ENCODE peak calls at places on chromosome 11, in four cellular contexts. O, N, A and W are unnamed samples.

GRCh38 chr11:68651208-68651984 is 32.9 kb upstream of the GAL start:
- DNase-seq in N (no peak), O (no peak), A (no peak), W (peak)

GRCh38 chr11:32052218-32052617 is 38.7 kb upstream of the RCN1 start:
- DNase-seq in O (no peak), N (peak), A (no peak), W (peak)

GRCh38 chr11:111698852-111699559 is 67.2 kb downstream of the PPP2R1B start:
- DNase-seq in A (no peak), N (no peak), O (no peak), W (no peak)

GRCh38 chr11:131859811-131860210 is 489.4 kb downstream of the NTM start:
- DNase-seq in A (no peak), N (no peak), O (no peak), W (no peak)

GRCh38 chr11:87445002-87445401 is 407.3 kb downstream of the TMEM135 start:
- DNase-seq in A (no peak), O (no peak), N (no peak), W (no peak)

GRCh38 chr11:73528420-73528819 is 69.5 kb downstream of the FAM168A start:
- DNase-seq in A (no peak), O (no peak), N (no peak), W (no peak)

GRCh38 chr11:118757881-118758399 is 33.0 kb downstream of the DDX6 start:
- DNase-seq in N (no peak), O (no peak), A (no peak), W (no peak)

GRCh38 chr11:17024924-17025323 is 10.7 kb upstream of the PLEKHA7 start:
- DNase-seq in A (no peak), O (no peak), N (no peak), W (no peak)

GRCh38 chr11:60821827-60822599 is 19.9 kb upstream of the CCDC86 start:
- DNase-seq in N (no peak), A (no peak), O (no peak), W (no peak)

GRCh38 chr11:15696069-15696468 is 581.3 kb downstream of the INSC start:
- DNase-seq in O (no peak), N (no peak), A (no peak), W (no peak)

GRCh38 chr11:95156133-95156731 is 66.6 kb downstream of the ENDOD1 start:
- DNase-seq in O (no peak), A (no peak), N (no peak), W (no peak)

GRCh38 chr11:112439614-112440013 is 179.0 kb upstream of the PLET1 start:
- DNase-seq in N (no peak), A (no peak), O (no peak), W (no peak)

GRCh38 chr11:10023202-10023601 is 270.8 kb downstream of the SBF2 start:
- DNase-seq in A (no peak), O (no peak), N (no peak), W (no peak)

GRCh38 chr11:80937831-80938230 is 1497.0 kb upstream of the TENM4 start:
- DNase-seq in N (no peak), A (no peak), O (no peak), W (no peak)

GRCh38 chr11:14500181-14500651 is 605 bp upstream of the COPB1 start:
- DNase-seq in O (peak), N (peak), A (no peak), W (peak)

GRCh38 chr11:117384045-117384444 is 56.4 kb downstream of the CEP164 start:
- DNase-seq in A (no peak), O (no peak), N (no peak), W (peak)

GRCh38 chr11:17642980-17643379 is 76.4 kb upstream of the MYOD1 start:
- DNase-seq in O (no peak), N (no peak), A (no peak), W (no peak)

GRCh38 chr11:83573097-83573496 is 286.9 kb upstream of the CCDC90B start:
- DNase-seq in A (no peak), O (no peak), N (no peak), W (peak)

GRCh38 chr11:75576445-75577049 is 14.5 kb downstream of the SERPINH1 start:
- DNase-seq in A (no peak), O (peak), N (peak), W (no peak)

GRCh38 chr11:1207451-1208360 is 15.2 kb upstream of the MUC5B start:
- DNase-seq in A (no peak), N (peak), O (peak), W (no peak)

GRCh38 chr11:131875611-131876010 is 505.2 kb downstream of the NTM start:
- DNase-seq in A (no peak), N (no peak), O (no peak), W (no peak)

GRCh38 chr11:117885777-117886176 is 9.3 kb upstream of the FXYD6 start:
- DNase-seq in O (no peak), A (no peak), N (peak), W (no peak)

GRCh38 chr11:45518853-45519545 is 146.4 kb downstream of the CHST1 start:
- DNase-seq in A (no peak), O (no peak), N (no peak), W (no peak)

GRCh38 chr11:115684135-115684534 is 179.9 kb upstream of the CADM1 start:
- DNase-seq in N (no peak), A (no peak), O (no peak), W (no peak)

GRCh38 chr11:33863418-33864172 is 28.3 kb downstream of the LMO2 start:
- DNase-seq in N (no peak), O (no peak), A (no peak), W (no peak)

GRCh38 chr11:78354741-78355705 is 62.6 kb downstream of the GAB2 start:
- DNase-seq in A (peak), O (no peak), N (no peak), W (no peak)

DNA sequence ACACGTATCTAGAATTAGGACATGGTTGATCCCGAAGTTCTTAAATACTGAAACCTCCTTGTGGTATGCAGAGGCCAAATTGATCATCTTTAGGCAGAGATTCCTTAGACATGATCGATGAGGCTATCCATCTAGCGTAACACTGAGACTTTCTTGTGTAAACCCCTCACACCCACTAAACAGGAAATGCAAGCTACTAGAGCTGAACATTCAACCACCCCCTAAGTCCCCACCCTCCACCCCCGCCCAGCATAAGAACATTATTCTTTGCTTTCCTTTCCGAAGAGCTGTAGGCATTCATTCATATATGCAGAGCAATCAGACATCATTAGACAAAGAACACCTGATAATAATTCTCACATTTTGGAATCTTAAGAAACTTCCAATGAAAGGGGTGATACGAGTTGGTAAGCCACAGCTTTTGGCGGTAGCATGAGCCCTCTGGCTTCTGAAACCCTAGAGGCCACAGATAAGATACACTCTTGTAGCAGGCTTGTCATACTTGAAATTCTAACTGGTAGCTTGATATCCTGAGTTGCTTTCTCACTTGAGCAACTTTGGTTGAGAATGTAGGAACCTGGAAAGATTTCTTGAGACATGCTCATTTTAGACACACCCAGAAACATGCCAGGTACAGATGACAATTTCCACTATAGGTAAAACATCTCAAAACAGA is 42.2 kb downstream of the FLI1 start:
- DNase-seq in N (no peak), A (no peak), O (no peak), W (no peak)
- TF ChIP-seq CTCF in N (no peak), A (no peak), O (no peak), W (no peak)

DNA sequence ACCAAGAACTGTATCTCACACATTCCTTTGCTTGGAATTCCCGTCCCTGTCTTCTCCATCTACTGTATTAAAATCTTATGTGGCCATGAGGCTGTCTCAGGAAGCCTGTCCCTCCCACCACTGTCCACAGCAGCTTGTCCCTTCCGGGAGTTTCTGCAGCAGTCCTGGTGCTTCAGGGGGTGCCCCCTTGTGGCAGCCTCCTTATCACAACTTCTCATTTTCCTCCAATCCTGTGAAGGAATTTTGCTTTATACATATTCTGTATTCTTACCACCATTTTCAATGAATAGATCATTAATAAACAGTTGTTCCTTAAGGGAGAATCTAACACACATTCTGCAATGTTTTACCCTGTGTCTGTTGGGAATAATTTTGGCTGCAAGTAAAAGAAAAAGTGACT is 220.4 kb upstream of the RAG2 start:
- DNase-seq in A (no peak), N (no peak), O (no peak), W (peak)
- TF ChIP-seq CTCF in A (peak), N (no peak), O (no peak), W (peak)

GRCh38 chr11:77065878-77066228 is 918 bp upstream of the CAPN5 start:
- DNase-seq in A (no peak), O (no peak), N (peak), W (no peak)
- TF ChIP-seq CTCF in A (no peak), O (no peak), N (no peak), W (no peak)

DNA sequence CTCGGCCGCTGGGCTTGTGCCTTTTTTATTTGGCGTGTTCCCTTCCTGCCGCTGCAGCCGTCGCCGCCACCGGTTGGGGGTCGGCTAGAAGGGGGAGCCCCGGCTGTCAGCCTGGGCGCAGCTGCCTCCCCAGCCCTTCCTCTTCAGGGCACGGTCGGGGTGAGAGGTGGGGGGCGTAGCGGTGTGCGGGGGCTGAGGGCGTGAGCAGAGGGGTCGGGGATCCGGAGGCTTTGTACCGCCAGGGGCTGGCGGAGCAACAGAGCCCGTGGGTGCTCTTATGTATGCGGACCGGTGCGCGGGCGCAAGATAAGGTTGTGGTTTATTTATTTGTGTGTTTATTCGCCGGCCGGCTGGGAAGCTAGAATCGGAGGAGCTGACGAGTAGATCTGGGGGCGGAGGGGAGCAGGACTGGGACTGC is 482 bp downstream of the ZBTB16 start:
- DNase-seq in A (no peak), O (no peak), N (no peak), W (peak)
- TF ChIP-seq CTCF in A (no peak), O (no peak), N (no peak), W (no peak)

DNA sequence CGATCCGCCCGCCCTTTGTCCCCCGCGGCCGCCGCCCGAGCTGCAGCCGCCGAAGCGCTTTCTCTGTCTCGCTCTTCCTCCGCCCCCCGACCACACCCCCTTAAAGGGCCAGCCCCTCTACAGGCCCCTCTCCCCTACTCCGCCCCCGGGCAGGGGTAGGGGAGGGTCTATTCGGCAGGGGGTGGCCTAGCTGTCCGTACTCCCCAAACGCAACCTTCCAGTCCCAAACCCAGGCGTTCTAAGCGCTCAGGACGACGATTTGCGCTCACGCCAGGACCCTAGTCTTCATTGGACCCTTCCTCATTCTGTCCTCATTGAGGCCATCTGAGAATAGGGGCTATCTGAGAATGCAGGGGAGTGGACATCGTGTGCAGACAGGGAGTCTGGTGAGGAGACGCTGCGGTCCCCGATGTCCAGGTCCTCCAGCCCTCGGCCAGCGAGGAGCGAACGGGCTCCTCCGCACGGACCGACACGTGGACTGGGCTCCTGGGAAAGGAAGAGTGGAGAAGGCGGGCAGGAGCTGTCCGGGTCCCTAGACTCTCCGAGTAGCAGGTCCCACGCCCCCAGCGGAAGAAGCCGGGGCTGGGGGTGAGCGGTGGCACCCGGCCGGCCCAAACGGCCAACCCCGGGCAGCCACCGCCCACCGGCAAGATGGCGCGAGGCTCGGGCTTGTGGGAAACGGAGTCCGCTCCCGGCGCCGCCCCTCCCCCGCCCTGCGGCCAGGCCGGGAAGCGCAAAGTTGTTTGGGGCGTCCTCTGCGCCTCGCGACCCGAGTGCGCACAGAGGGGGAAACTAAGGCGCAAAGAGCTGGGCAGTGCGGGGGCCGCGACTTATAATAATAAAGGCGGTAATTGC is at the start of gene PPP1R14B:
- DNase-seq in N (peak), O (peak), A (peak), W (peak)
- TF ChIP-seq CTCF in N (peak), O (peak), A (no peak), W (no peak)

GRCh38 chr11:102730036-102730815 is 5.5 kb upstream of the MMP8 start:
- DNase-seq in N (no peak), A (peak), O (no peak), W (no peak)

GRCh38 chr11:102734650-102735049 is 9.9 kb upstream of the MMP8 start:
- DNase-seq in A (no peak), N (no peak), O (no peak), W (no peak)

GRCh38 chr11:102727890-102728289 is 3.1 kb upstream of the MMP8 start:
- DNase-seq in A (no peak), N (no peak), O (no peak), W (peak)

GRCh38 chr11:102733232-102733875 is 8.6 kb upstream of the MMP8 start:
- DNase-seq in O (peak), A (no peak), N (peak), W (peak)
- TF ChIP-seq CTCF in O (peak), A (peak), N (peak), W (peak)

GRCh38 chr11:59183768-59184167 is 11.8 kb downstream of the DTX4 start:
- DNase-seq in N (no peak), O (no peak), A (no peak), W (no peak)

GRCh38 chr11:59180907-59181306 is 9.0 kb downstream of the DTX4 start:
- DNase-seq in O (no peak), N (no peak), A (no peak), W (no peak)

GRCh38 chr11:59184876-59185275 is 12.9 kb downstream of the DTX4 start:
- DNase-seq in N (no peak), O (no peak), A (no peak), W (no peak)

GRCh38 chr11:59181746-59182456 is 10.0 kb downstream of the DTX4 start:
- DNase-seq in O (no peak), N (no peak), A (no peak), W (no peak)

DNA sequence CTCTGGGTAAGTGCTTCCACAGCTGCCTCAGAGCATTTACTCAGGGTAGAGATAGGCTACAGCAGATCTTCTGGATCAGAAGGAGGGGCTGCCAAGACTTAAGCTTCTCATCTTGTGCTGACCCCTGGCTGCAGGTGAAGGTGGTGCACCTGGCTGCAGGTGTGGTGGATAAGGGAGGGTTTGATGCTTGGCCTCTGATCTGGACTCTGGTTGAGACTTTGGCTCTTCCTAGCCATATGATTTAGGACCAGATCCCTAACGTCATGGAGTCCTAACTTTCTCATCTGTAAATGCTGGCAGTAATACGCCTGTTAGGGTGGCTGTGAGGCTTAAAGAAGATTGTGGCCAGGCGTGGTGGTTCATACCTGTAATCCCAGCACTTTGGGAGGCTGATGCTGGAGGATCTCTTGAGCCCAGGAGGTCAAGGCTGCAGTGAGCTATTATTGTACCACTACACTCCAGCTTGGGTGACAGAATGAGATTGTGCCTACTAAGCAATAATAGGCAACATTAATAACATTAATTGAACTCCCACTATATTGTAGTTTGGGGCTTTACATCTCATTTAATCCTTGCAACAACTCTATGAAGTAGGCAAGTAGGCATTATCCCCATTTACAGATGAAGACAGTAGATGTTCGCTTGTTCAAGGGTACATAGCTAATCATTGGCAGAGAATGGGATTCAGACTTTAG is 10.7 kb downstream of the DTX4 start:
- DNase-seq in O (no peak), A (no peak), N (no peak), W (peak)
- TF ChIP-seq CTCF in O (peak), A (no peak), N (no peak), W (peak)

GRCh38 chr11:71453911-71454304 is 905 bp downstream of the NADSYN1 start:
- DNase-seq in N (no peak), A (no peak), O (no peak), W (no peak)

GRCh38 chr11:71456294-71456693 is 3.3 kb downstream of the NADSYN1 start:
- DNase-seq in A (no peak), O (peak), N (no peak), W (no peak)

GRCh38 chr11:71453021-71453910 is at the start of gene NADSYN1:
- DNase-seq in A (peak), O (peak), N (peak), W (peak)

GRCh38 chr11:71452354-71453020 is 516 bp upstream of the NADSYN1 start:
- DNase-seq in A (no peak), O (peak), N (peak), W (no peak)

DNA sequence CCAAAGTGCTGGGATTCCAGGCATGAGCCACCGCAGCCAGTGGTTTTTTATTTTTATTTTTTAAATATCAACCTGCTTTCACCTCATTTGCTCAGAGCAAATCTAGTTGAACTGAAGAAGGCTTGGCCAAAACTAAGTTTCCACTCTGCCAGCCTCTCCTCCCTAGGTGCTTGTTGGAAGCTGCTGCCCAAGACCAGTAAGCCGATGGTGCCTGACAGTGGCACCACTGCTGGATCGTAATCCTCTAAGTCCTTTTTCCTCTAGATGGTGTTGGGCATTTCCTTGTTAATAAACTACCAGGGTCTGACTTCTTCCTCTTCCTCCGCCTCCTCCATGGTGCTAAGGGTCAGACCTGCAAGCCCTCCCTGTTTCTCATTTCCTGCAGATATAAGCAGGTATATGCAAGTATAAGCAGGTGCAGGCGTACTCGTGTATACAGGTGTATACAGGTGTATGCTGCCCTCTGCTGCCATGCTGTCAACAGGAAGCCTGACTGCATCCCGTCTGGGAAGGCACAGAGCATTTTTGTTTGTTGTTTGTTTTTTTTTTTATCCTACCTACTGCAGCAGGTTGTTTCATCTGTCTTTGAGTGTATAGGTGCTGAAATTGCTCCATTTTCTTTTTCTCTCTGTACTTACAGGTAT is 1.6 kb downstream of the NADSYN1 start:
- DNase-seq in A (no peak), O (peak), N (no peak), W (peak)
- TF ChIP-seq CTCF in A (no peak), O (peak), N (no peak), W (peak)